ENCODE peak calls at places on chromosomes 16 and 17, in six cellular contexts. One of them, this sample, is unnamed.

GRCh38 chr16:6898896-6899295 is 433.7 kb upstream of the RBFOX1 start:
- DNase-seq in GM12878: no peak
- DNase-seq in SK-N-SH: no peak
- DNase-seq in K562: no peak
- DNase-seq in H1: no peak
- DNase-seq in HepG2: no peak
- DNase-seq in this sample: no peak

GRCh38 chr16:10402975-10403374 is 17.1 kb downstream of the ATF7IP2 start:
- DNase-seq in GM12878: no peak
- DNase-seq in SK-N-SH: no peak
- DNase-seq in K562: peak
- DNase-seq in H1: no peak
- DNase-seq in HepG2: no peak
- DNase-seq in this sample: no peak

GRCh38 chr17:79223471-79223870 is 148.8 kb downstream of the ENGASE start:
- DNase-seq in GM12878: no peak
- DNase-seq in SK-N-SH: peak
- DNase-seq in K562: no peak
- DNase-seq in H1: no peak
- DNase-seq in HepG2: no peak
- DNase-seq in this sample: no peak

GRCh38 chr16:1357906-1358566 is 6.3 kb downstream of the GNPTG start:
- DNase-seq in GM12878: no peak
- DNase-seq in SK-N-SH: no peak
- DNase-seq in K562: no peak
- DNase-seq in H1: no peak
- DNase-seq in HepG2: no peak
- DNase-seq in this sample: no peak

GRCh38 chr17:54891176-54891821 is 9.4 kb upstream of the TOM1L1 start:
- DNase-seq in GM12878: no peak
- DNase-seq in SK-N-SH: peak
- DNase-seq in K562: peak
- DNase-seq in H1: no peak
- DNase-seq in HepG2: peak
- DNase-seq in this sample: peak

GRCh38 chr16:47056704-47057630 is 83.5 kb upstream of the DNAJA2 start:
- DNase-seq in GM12878: no peak
- DNase-seq in SK-N-SH: no peak
- DNase-seq in K562: no peak
- DNase-seq in H1: no peak
- DNase-seq in HepG2: no peak
- DNase-seq in this sample: no peak

GRCh38 chr17:9926150-9926804 is 21.2 kb upstream of the RCVRN start:
- DNase-seq in GM12878: no peak
- DNase-seq in SK-N-SH: no peak
- DNase-seq in K562: no peak
- DNase-seq in H1: no peak
- DNase-seq in HepG2: no peak
- DNase-seq in this sample: no peak

GRCh38 chr16:75264531-75264998 is 13.1 kb upstream of the BCAR1 start:
- DNase-seq in GM12878: no peak
- DNase-seq in SK-N-SH: peak
- DNase-seq in K562: no peak
- DNase-seq in H1: no peak
- DNase-seq in HepG2: no peak
- DNase-seq in this sample: no peak

GRCh38 chr16:69937465-69937951 is 13.6 kb upstream of the CLEC18A start:
- DNase-seq in GM12878: no peak
- DNase-seq in SK-N-SH: peak
- DNase-seq in K562: peak
- DNase-seq in H1: no peak
- DNase-seq in HepG2: peak
- DNase-seq in this sample: no peak

GRCh38 chr17:56440391-56440790 is 153.1 kb upstream of the NOG start:
- DNase-seq in GM12878: no peak
- DNase-seq in SK-N-SH: no peak
- DNase-seq in K562: no peak
- DNase-seq in H1: no peak
- DNase-seq in HepG2: no peak
- DNase-seq in this sample: no peak

GRCh38 chr17:50948711-50949110 is 82.6 kb upstream of the TOB1 start:
- DNase-seq in GM12878: no peak
- DNase-seq in SK-N-SH: no peak
- DNase-seq in K562: no peak
- DNase-seq in H1: no peak
- DNase-seq in HepG2: no peak
- DNase-seq in this sample: no peak

GRCh38 chr17:61201211-61201610 is 198.4 kb upstream of the TBX2 start:
- DNase-seq in GM12878: no peak
- DNase-seq in SK-N-SH: no peak
- DNase-seq in K562: no peak
- DNase-seq in H1: no peak
- DNase-seq in HepG2: peak
- DNase-seq in this sample: no peak

GRCh38 chr16:67339453-67339852 is 12.8 kb downstream of the LRRC36 start:
- DNase-seq in GM12878: no peak
- DNase-seq in SK-N-SH: no peak
- DNase-seq in K562: no peak
- DNase-seq in H1: no peak
- DNase-seq in HepG2: peak
- DNase-seq in this sample: no peak

GRCh38 chr17:29193146-29193545 is 12.9 kb upstream of the MYO18A start:
- DNase-seq in GM12878: no peak
- DNase-seq in SK-N-SH: no peak
- DNase-seq in K562: no peak
- DNase-seq in H1: no peak
- DNase-seq in HepG2: no peak
- DNase-seq in this sample: no peak

GRCh38 chr17:77288115-77288619 is 147.4 kb downstream of the SEC14L1 start:
- DNase-seq in GM12878: no peak
- DNase-seq in SK-N-SH: no peak
- DNase-seq in K562: no peak
- DNase-seq in H1: no peak
- DNase-seq in HepG2: no peak
- DNase-seq in this sample: no peak

GRCh38 chr16:15592324-15592723 is 50.6 kb downstream of the MARF1 start:
- DNase-seq in GM12878: no peak
- DNase-seq in SK-N-SH: no peak
- DNase-seq in K562: no peak
- DNase-seq in H1: no peak
- DNase-seq in HepG2: no peak
- DNase-seq in this sample: peak

GRCh38 chr17:29836643-29837042 is 93.4 kb downstream of the SSH2 start:
- DNase-seq in GM12878: no peak
- DNase-seq in SK-N-SH: no peak
- DNase-seq in K562: no peak
- DNase-seq in H1: no peak
- DNase-seq in HepG2: no peak
- DNase-seq in this sample: no peak

GRCh38 chr16:81394966-81395655 is 49.5 kb upstream of the CMIP start:
- DNase-seq in GM12878: no peak
- DNase-seq in SK-N-SH: no peak
- DNase-seq in K562: no peak
- DNase-seq in H1: no peak
- DNase-seq in HepG2: no peak
- DNase-seq in this sample: no peak

GRCh38 chr16:1778200-1779179 is 3.9 kb downstream of the SPSB3 start:
- DNase-seq in GM12878: no peak
- DNase-seq in SK-N-SH: no peak
- DNase-seq in K562: no peak
- DNase-seq in H1: no peak
- DNase-seq in HepG2: no peak
- DNase-seq in this sample: no peak

GRCh38 chr16:24257965-24258364 is 1.8 kb downstream of the CACNG3 start:
- DNase-seq in GM12878: no peak
- DNase-seq in SK-N-SH: no peak
- DNase-seq in K562: no peak
- DNase-seq in H1: no peak
- DNase-seq in HepG2: no peak
- DNase-seq in this sample: no peak

DNA sequence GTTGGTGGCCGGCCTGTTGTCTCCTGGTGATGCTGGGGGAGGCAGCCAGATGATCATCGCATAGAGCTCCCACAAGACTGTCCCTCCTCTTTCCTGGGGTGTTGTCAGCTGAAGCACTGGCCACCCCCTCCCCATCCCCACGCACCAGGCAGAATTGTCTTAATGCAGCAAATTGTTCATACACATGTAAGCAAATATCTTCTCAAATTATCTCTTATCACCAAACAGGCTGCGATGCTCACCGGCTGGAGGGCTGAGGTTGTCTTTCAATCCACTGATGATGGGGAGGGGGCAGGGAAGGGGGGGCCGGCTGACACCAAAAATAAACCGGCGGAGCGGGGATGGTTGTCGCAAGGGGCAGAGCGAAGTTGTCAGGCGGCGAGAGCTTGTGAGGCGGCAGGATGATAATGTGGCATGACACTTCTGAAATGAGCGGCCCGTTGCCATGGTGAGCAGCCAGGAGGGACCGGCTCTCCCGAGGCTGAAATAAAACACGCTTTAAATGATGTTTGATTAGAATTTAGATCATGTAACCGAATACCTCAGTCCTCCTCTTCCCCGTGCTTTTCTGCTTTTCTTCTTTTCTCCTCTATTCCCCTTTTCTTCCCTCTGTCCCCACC is 59.8 kb downstream of the MRM1 start:
- DNase-seq in GM12878: no peak
- DNase-seq in SK-N-SH: peak
- DNase-seq in K562: no peak
- DNase-seq in H1: no peak
- DNase-seq in HepG2: no peak
- DNase-seq in this sample: no peak
- TF ChIP-seq POLR2AphosphoS5 in GM12878: no peak
- TF ChIP-seq POLR2AphosphoS5 in SK-N-SH: no peak
- TF ChIP-seq POLR2AphosphoS5 in K562: no peak
- TF ChIP-seq POLR2AphosphoS5 in H1: no peak
- TF ChIP-seq POLR2AphosphoS5 in HepG2: no peak
- TF ChIP-seq POLR2AphosphoS5 in this sample: no peak

DNA sequence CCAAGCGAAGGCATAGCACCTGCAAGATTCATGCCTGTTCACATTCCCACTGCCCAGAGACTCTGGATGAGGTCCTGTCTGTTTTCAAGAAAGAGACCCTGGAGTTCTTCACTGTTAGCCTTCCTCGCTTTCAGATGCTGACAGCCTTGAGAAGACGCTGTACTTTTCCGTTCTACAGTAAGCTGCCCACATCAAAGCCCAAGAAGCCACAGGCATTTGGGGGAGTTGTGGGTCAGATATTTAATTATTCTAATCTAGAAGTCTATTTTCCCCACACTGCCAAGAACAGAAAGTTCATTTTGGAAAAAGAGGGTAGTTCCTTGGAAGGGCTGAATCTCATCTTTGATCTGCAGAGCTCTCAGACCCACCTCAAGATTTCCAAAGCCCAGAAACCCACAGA is 127.9 kb downstream of the AXIN2 start:
- DNase-seq in GM12878: no peak
- DNase-seq in SK-N-SH: no peak
- DNase-seq in K562: no peak
- DNase-seq in H1: no peak
- DNase-seq in HepG2: no peak
- DNase-seq in this sample: no peak
- TF ChIP-seq GABPA in GM12878: no peak
- TF ChIP-seq GABPA in SK-N-SH: no peak
- TF ChIP-seq GABPA in K562: no peak
- TF ChIP-seq GABPA in H1: no peak
- TF ChIP-seq GABPA in HepG2: no peak
- TF ChIP-seq GABPA in this sample: no peak

GRCh38 chr17:47316316-47316715 is 7.4 kb upstream of the EFCAB13 start:
- DNase-seq in GM12878: no peak
- DNase-seq in SK-N-SH: no peak
- DNase-seq in K562: no peak
- DNase-seq in H1: no peak
- DNase-seq in HepG2: peak
- DNase-seq in this sample: no peak
- TF ChIP-seq POLR2AphosphoS5 in GM12878: no peak
- TF ChIP-seq POLR2AphosphoS5 in SK-N-SH: no peak
- TF ChIP-seq POLR2AphosphoS5 in K562: no peak
- TF ChIP-seq POLR2AphosphoS5 in H1: no peak
- TF ChIP-seq POLR2AphosphoS5 in HepG2: no peak
- TF ChIP-seq POLR2AphosphoS5 in this sample: no peak

GRCh38 chr17:44334315-44335181 is 9.9 kb upstream of the SLC25A39 start:
- DNase-seq in GM12878: no peak
- DNase-seq in SK-N-SH: no peak
- DNase-seq in K562: no peak
- DNase-seq in H1: no peak
- DNase-seq in HepG2: no peak
- DNase-seq in this sample: no peak

GRCh38 chr17:44333371-44333770 is 8.7 kb upstream of the SLC25A39 start:
- DNase-seq in GM12878: no peak
- DNase-seq in SK-N-SH: no peak
- DNase-seq in K562: no peak
- DNase-seq in H1: no peak
- DNase-seq in HepG2: no peak
- DNase-seq in this sample: no peak

GRCh38 chr17:44327715-44328449 is 3.3 kb upstream of the SLC25A39 start:
- DNase-seq in GM12878: no peak
- DNase-seq in SK-N-SH: no peak
- DNase-seq in K562: no peak
- DNase-seq in H1: no peak
- DNase-seq in HepG2: no peak
- DNase-seq in this sample: no peak

GRCh38 chr17:44326867-44327444 is 2.3 kb upstream of the SLC25A39 start:
- DNase-seq in GM12878: peak
- DNase-seq in SK-N-SH: peak
- DNase-seq in K562: peak
- DNase-seq in H1: peak
- DNase-seq in HepG2: peak
- DNase-seq in this sample: peak

DNA sequence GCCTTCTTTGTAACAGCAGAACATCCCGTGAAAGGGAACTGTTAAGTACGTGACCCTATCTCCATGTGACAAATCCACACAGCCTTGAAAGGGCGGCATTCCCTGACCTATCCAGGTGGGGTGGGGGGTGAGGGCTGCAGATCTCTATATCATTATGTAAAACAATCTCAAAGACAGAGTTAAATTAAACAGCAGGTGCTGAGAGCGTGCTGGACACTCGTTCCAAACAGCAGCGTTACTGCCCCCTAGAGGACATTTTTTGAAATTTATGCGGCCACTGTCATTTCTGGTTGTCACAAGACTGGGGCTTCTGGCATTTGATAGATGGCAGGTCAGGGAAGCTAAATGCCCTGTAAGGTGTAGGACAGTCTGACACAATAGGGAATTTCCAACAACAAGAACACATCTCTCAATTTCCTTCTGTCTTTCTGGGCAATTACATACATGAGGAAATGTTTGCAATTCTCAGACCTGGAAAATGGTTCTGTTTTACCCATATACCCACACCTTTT is 6.7 kb upstream of the SLC25A39 start:
- DNase-seq in GM12878: no peak
- DNase-seq in SK-N-SH: peak
- DNase-seq in K562: peak
- DNase-seq in H1: no peak
- DNase-seq in HepG2: peak
- DNase-seq in this sample: no peak
- TF ChIP-seq GABPA in GM12878: no peak
- TF ChIP-seq GABPA in SK-N-SH: no peak
- TF ChIP-seq GABPA in K562: no peak
- TF ChIP-seq GABPA in H1: no peak
- TF ChIP-seq GABPA in HepG2: no peak
- TF ChIP-seq GABPA in this sample: no peak

GRCh38 chr17:45428050-45428953 is 4.4 kb downstream of the ARHGAP27 start:
- DNase-seq in GM12878: no peak
- DNase-seq in SK-N-SH: peak
- DNase-seq in K562: peak
- DNase-seq in H1: no peak
- DNase-seq in HepG2: peak
- DNase-seq in this sample: peak
- TF ChIP-seq POLR2AphosphoS5 in GM12878: no peak
- TF ChIP-seq POLR2AphosphoS5 in SK-N-SH: no peak
- TF ChIP-seq POLR2AphosphoS5 in K562: no peak
- TF ChIP-seq POLR2AphosphoS5 in H1: no peak
- TF ChIP-seq POLR2AphosphoS5 in HepG2: no peak
- TF ChIP-seq POLR2AphosphoS5 in this sample: peak

This sample was measured in HL-60.